ENCODE peak calls at places on chromosomes 16 and 17, in five cellular contexts. N, S, T, A and C are unnamed samples.
A peak's percentile ranks its signal among the peaks of the same experiment; 100 is the strongest.

GRCh38 chr16:10220942-10221341 is 38.7 kb upstream of the GRIN2A start:
- DNase-seq in A (no peak), T (no peak), S (no peak), N (no peak), C (no peak)

GRCh38 chr17:21318439-21318838 is 33.9 kb downstream of the MAP2K3 start:
- DNase-seq in T (no peak), S (no peak), N (no peak), A (no peak), C (no peak)

GRCh38 chr17:29158515-29159275 is 21.5 kb downstream of the MYO18A start:
- DNase-seq in N (no peak), T (no peak), S (peak; percentile 67), A (no peak), C (no peak)

GRCh38 chr17:80101160-80101945 is at the start of gene GAA:
- DNase-seq in N (peak; percentile 68), T (peak; percentile 94), A (peak; percentile 65), S (peak; percentile 78), C (no peak)

GRCh38 chr16:228151-228855 is 946 bp downstream of the LUC7L start:
- DNase-seq in N (no peak), T (peak; percentile 5), A (peak; percentile 32), S (no peak), C (no peak)

GRCh38 chr17:64118452-64118979 is 11.4 kb downstream of the ERN1 start:
- DNase-seq in A (no peak), T (no peak), S (peak; percentile 53), N (no peak), C (no peak)

GRCh38 chr16:78926723-78927200 is 673.8 kb downstream of the MAF start:
- DNase-seq in T (no peak), S (no peak), A (no peak), N (no peak), C (no peak)

GRCh38 chr16:56975714-56976113 is 13.6 kb upstream of the NLRC5 start:
- DNase-seq in N (no peak), S (no peak), T (no peak), A (no peak), C (no peak)

GRCh38 chr16:83954577-83955016 is 1.6 kb downstream of the OSGIN1 start:
- DNase-seq in S (peak; percentile 33), N (peak; percentile 54), T (peak; percentile 53), A (peak; percentile 28), C (peak; percentile 4)

GRCh38 chr17:70365098-70365583 is 195.8 kb downstream of the KCNJ2 start:
- DNase-seq in A (peak; percentile 6), T (no peak), S (peak; percentile 37), N (no peak), C (no peak)

GRCh38 chr17:260944-261343 is 79.5 kb upstream of the DOC2B start:
- DNase-seq in S (no peak), T (no peak), N (no peak), A (no peak), C (no peak)

GRCh38 chr16:3174618-3175148 is 13.3 kb upstream of the OR1F1 start:
- DNase-seq in A (no peak), S (no peak), N (no peak), T (no peak), C (no peak)

GRCh38 chr17:74350486-74350885 is 11.2 kb downstream of the BTBD17 start:
- DNase-seq in S (no peak), A (no peak), N (no peak), T (no peak), C (no peak)

GRCh38 chr17:33981713-33982601 is 273.1 kb upstream of the CCL2 start:
- DNase-seq in S (no peak), T (no peak), N (no peak), A (no peak), C (no peak)

GRCh38 chr17:35214192-35214591 is 20.0 kb upstream of the SLC35G3 start:
- DNase-seq in T (no peak), A (no peak), N (no peak), S (no peak), C (no peak)

GRCh38 chr16:89476811-89477261 is 13.5 kb downstream of the ANKRD11 start:
- DNase-seq in S (no peak), N (no peak), A (no peak), T (no peak), C (no peak)

GRCh38 chr17:12536472-12536871 is 129.2 kb upstream of the MYOCD start:
- DNase-seq in S (peak; percentile 38), A (no peak), N (no peak), T (no peak), C (peak; percentile 5)

GRCh38 chr16:88976359-88977027 is 514 bp downstream of the CBFA2T3 start:
- DNase-seq in N (no peak), S (no peak), A (no peak), T (no peak), C (no peak)

GRCh38 chr17:66056148-66056547 is 135.8 kb downstream of the CEP112 start:
- DNase-seq in S (no peak), T (no peak), N (no peak), A (no peak), C (no peak)

GRCh38 chr17:48726916-48727286 is 1.6 kb downstream of the HOXB13 start:
- DNase-seq in T (peak; percentile 57), S (no peak), N (no peak), A (no peak), C (no peak)
- TF ChIP-seq EZH2 in T (no peak), S (peak; percentile 90), N (no peak), A (peak; percentile 63), C (no peak)

GRCh38 chr16:30009990-30010816 is 624 bp downstream of the DOC2A start:
- DNase-seq in A (no peak), T (no peak), S (no peak), N (no peak), C (no peak)
- TF ChIP-seq EZH2 in A (peak; percentile 39), T (no peak), S (peak; percentile 93), N (no peak), C (peak; percentile 70)

DNA sequence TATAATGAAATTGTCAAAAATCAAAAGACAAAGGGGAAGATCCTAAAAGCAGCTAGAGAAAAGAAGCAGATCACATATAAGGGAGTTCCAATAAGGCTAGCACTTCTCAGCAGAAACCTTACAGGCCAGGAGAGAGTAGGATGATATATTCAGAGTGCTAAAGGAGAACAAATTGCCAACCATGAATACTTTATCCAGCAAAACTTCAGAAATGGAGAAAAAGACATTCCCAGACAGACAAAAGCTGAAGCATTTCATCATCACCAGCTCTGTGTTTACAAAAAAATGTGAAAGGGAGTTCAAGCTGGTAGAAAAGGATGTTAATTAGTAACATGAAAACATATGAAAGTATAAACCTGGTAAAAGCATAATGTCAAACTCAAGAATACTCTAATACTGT is 37.4 kb downstream of the CDR2 start:
- DNase-seq in N (no peak), S (peak; percentile 8), A (no peak), T (no peak), C (no peak)
- TF ChIP-seq EZH2 in N (no peak), S (no peak), A (no peak), T (no peak), C (no peak)

GRCh38 chr17:44913676-44914075 is 1.6 kb downstream of the GFAP start:
- DNase-seq in N (no peak), T (no peak), A (no peak), S (no peak), C (no peak)

GRCh38 chr17:44910231-44911106 is 4.8 kb downstream of the GFAP start:
- DNase-seq in N (no peak), A (no peak), T (no peak), S (no peak), C (no peak)

GRCh38 chr17:44912763-44913544 is 2.3 kb downstream of the GFAP start:
- DNase-seq in A (no peak), T (no peak), S (no peak), N (no peak), C (no peak)

GRCh38 chr17:44909681-44910144 is 5.6 kb downstream of the GFAP start:
- DNase-seq in T (peak; percentile 88), N (no peak), A (peak; percentile 83), S (peak; percentile 44), C (peak; percentile 74)

GRCh38 chr17:44911133-44912001 is 3.9 kb downstream of the GFAP start:
- DNase-seq in A (no peak), S (peak; percentile 44), N (peak; percentile 35), T (peak; percentile 48), C (no peak)
- TF ChIP-seq EZH2 in A (no peak), S (no peak), N (no peak), T (no peak), C (no peak)